ENCODE peak calls at places on chromosomes 1 and 21, in four cellular contexts. One of them, this sample, is unnamed.

GRCh38 chr21:37712204-37712934 is 203.9 kb downstream of the KCNJ6 start:
- DNase-seq in ovary: peak; percentile 27
- DNase-seq in heart left ventricle: peak; percentile 57
- DNase-seq in spleen: no peak
- DNase-seq in this sample: peak; percentile 22

GRCh38 chr1:220748091-220748934 is at the start of gene MTARC2:
- DNase-seq in ovary: peak; percentile 70
- DNase-seq in heart left ventricle: peak; percentile 89
- DNase-seq in spleen: peak; percentile 87
- DNase-seq in this sample: peak; percentile 71

GRCh38 chr1:101150676-101151075 is 86.1 kb upstream of the S1PR1 start:
- DNase-seq in ovary: no peak
- DNase-seq in heart left ventricle: no peak
- DNase-seq in spleen: no peak
- DNase-seq in this sample: no peak

GRCh38 chr1:161235957-161236775 is 1.8 kb downstream of the NR1I3 start:
- DNase-seq in ovary: no peak
- DNase-seq in heart left ventricle: no peak
- DNase-seq in spleen: no peak
- DNase-seq in this sample: no peak

GRCh38 chr1:2590233-2591141 is 3.9 kb downstream of the PRXL2B start:
- DNase-seq in ovary: no peak
- DNase-seq in heart left ventricle: no peak
- DNase-seq in spleen: peak; percentile 75
- DNase-seq in this sample: peak; percentile 48

GRCh38 chr1:55064071-55064581 is 24.8 kb downstream of the PCSK9 start:
- DNase-seq in ovary: no peak
- DNase-seq in heart left ventricle: no peak
- DNase-seq in spleen: peak; percentile 58
- DNase-seq in this sample: no peak

GRCh38 chr1:240312872-240313271 is 221.2 kb downstream of the FMN2 start:
- DNase-seq in ovary: no peak
- DNase-seq in heart left ventricle: no peak
- DNase-seq in spleen: no peak
- DNase-seq in this sample: no peak

GRCh38 chr21:44428281-44428942 is 26.9 kb upstream of the LRRC3 start:
- DNase-seq in ovary: no peak
- DNase-seq in heart left ventricle: no peak
- DNase-seq in spleen: peak; percentile 75
- DNase-seq in this sample: no peak

GRCh38 chr1:10835423-10836421 is 39.3 kb upstream of the CASZ1 start:
- DNase-seq in ovary: no peak
- DNase-seq in heart left ventricle: peak; percentile 41
- DNase-seq in spleen: no peak
- DNase-seq in this sample: no peak

GRCh38 chr1:221117133-221117532 is 237.9 kb downstream of the HLX start:
- DNase-seq in ovary: no peak
- DNase-seq in heart left ventricle: no peak
- DNase-seq in spleen: no peak
- DNase-seq in this sample: no peak

GRCh38 chr1:9909222-9910046 is 635 bp downstream of the CTNNBIP1 start:
- DNase-seq in ovary: peak; percentile 36
- DNase-seq in heart left ventricle: peak; percentile 19
- DNase-seq in spleen: peak; percentile 93
- DNase-seq in this sample: no peak

DNA sequence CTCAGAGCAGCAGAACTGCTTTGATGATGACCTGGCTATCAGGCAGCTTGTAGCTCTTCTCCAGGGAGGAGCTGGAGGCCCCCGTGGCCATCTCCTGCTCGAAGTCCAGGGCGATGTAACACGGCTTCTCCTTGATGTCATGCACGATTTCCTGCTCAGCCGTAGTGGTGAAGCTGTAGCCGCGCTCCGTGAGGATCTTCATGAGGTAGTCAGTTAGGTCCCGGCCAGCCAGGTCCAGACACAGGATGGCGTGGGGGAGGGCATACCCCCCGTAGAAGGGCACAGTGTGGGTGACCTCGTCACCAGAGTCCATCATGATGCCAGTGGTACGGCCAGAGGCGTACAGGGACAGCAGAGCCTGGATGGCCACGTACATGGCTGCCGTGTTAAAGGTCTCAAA is 18.3 kb upstream of the TP53BP2 start:
- DNase-seq in ovary: no peak
- DNase-seq in heart left ventricle: no peak
- DNase-seq in spleen: no peak
- DNase-seq in this sample: no peak
- H3K4me1 ChIP-seq in ovary: no peaks in the 10 kb centered on the region
- H3K4me1 ChIP-seq in heart left ventricle: no peaks in the 10 kb centered on the region
- H3K4me1 ChIP-seq in spleen: no peaks in the 10 kb centered on the region
- H3K4me1 ChIP-seq in this sample: no peaks in the 10 kb centered on the region

DNA sequence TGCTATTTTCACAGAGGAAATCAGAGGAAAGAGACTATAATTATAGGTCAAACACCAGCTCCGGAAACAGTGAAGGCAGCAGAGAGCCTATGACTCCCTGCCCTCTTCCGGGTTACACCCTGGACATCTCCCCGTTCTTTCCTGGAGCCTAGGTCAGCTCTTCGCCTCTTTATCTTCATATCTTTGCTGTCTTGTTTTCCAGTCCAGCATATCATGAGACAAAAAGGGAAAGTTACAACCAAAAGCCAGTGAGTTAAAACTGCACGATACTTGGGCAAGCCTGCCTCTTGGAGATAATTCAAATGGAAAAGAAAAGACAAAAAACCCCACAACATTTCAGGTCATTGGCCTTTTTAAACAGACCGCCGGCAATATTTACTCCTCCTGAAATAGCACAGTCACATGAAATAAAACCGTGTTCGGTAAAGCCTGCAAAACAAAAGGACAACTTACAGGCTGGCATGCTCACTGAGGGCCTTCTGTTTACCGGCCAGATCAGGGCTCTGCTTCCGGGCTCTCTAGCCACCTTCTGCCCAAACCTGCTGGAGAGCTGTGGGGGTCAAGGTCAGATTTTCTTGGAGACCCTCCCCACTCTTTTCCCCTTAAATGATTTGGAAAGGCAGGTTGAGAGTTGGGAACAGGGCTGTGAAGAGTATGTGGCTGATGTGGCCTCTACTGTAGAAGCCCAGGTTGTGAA is 42.8 kb upstream of the PPP2R5A start:
- DNase-seq in ovary: no peak
- DNase-seq in heart left ventricle: peak; percentile 48
- DNase-seq in spleen: no peak
- DNase-seq in this sample: no peak
- TF ChIP-seq POLR2A in ovary: no peak
- TF ChIP-seq POLR2A in heart left ventricle: no peak
- TF ChIP-seq POLR2A in spleen: no peak
- TF ChIP-seq POLR2A in this sample: no peak

DNA sequence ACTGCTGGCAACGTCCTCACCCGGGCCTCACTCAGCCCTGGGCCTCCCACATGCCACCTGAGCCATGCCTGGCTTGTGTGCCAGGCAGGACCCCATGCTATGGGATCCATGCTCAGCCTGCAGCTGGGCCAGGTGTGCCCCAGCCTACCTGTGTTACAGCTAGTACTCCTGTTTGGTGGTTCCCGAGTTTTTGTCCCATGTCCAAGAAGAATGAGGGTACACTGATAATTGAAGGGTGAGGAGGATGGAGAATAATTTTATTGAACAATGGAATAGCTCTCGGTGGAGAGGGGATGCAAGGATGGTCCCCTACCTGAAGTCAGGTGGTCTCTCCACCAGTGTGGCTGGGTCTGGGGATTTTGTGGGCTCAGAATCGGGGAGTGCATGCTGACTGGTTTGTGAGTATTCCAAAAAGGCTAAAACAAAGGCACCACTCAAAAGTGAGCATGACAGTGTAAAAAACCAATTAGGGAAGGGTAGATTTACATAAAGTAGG is 137.9 kb downstream of the TNFSF18 start:
- DNase-seq in ovary: no peak
- DNase-seq in heart left ventricle: no peak
- DNase-seq in spleen: no peak
- DNase-seq in this sample: no peak
- H3K4me1 ChIP-seq in ovary: no peaks in the 10 kb centered on the region
- H3K4me1 ChIP-seq in heart left ventricle: no peaks in the 10 kb centered on the region
- H3K4me1 ChIP-seq in spleen: no peaks in the 10 kb centered on the region
- H3K4me1 ChIP-seq in this sample: no peaks in the 10 kb centered on the region

GRCh38 chr1:77683142-77683835 is 831 bp upstream of the ZZZ3 start:
- DNase-seq in ovary: peak; percentile 91
- DNase-seq in heart left ventricle: peak; percentile 94
- DNase-seq in spleen: peak; percentile 99
- DNase-seq in this sample: peak; percentile 88
- TF ChIP-seq POLR2A in ovary: peak; percentile 31
- TF ChIP-seq POLR2A in heart left ventricle: no peak
- TF ChIP-seq POLR2A in spleen: no peak
- TF ChIP-seq POLR2A in this sample: no peak

GRCh38 chr1:226635456-226635941 is 86.9 kb downstream of the STUM start:
- DNase-seq in ovary: peak; percentile 15
- DNase-seq in heart left ventricle: no peak
- DNase-seq in spleen: peak; percentile 73
- DNase-seq in this sample: peak; percentile 37
- H3K4me1 ChIP-seq in ovary: peaks cover 4% of the 10 kb centered on the region
- H3K4me1 ChIP-seq in heart left ventricle: peaks cover 32% of the 10 kb centered on the region
- H3K4me1 ChIP-seq in spleen: peaks cover 19% of the 10 kb centered on the region
- H3K4me1 ChIP-seq in this sample: no peaks in the 10 kb centered on the region

GRCh38 chr1:84996846-84997666 is at the start of gene MCOLN2:
- DNase-seq in ovary: no peak
- DNase-seq in heart left ventricle: peak; percentile 12
- DNase-seq in spleen: peak; percentile 89
- DNase-seq in this sample: no peak
- TF ChIP-seq POLR2A in ovary: no peak
- TF ChIP-seq POLR2A in heart left ventricle: no peak
- TF ChIP-seq POLR2A in spleen: no peak
- TF ChIP-seq POLR2A in this sample: no peak

GRCh38 chr1:244450597-244451538 is 841 bp downstream of the ADSS2 start:
- DNase-seq in ovary: peak; percentile 66
- DNase-seq in heart left ventricle: peak; percentile 56
- DNase-seq in spleen: peak; percentile 93
- DNase-seq in this sample: peak; percentile 56

GRCh38 chr1:244451951-244452795 is 464 bp upstream of the ADSS2 start:
- DNase-seq in ovary: peak; percentile 99
- DNase-seq in heart left ventricle: peak; percentile 100
- DNase-seq in spleen: peak; percentile 100
- DNase-seq in this sample: peak; percentile 99

GRCh38 chr1:244448279-244449036 is 3.3 kb downstream of the ADSS2 start:
- DNase-seq in ovary: no peak
- DNase-seq in heart left ventricle: no peak
- DNase-seq in spleen: no peak
- DNase-seq in this sample: no peak

GRCh38 chr1:244451539-244451950 is at the start of gene ADSS2:
- DNase-seq in ovary: no peak
- DNase-seq in heart left ventricle: no peak
- DNase-seq in spleen: no peak
- DNase-seq in this sample: no peak

GRCh38 chr1:244449936-244450508 is 1.7 kb downstream of the ADSS2 start:
- DNase-seq in ovary: no peak
- DNase-seq in heart left ventricle: no peak
- DNase-seq in spleen: no peak
- DNase-seq in this sample: no peak
- H3K4me1 ChIP-seq in ovary: peaks cover 6% of the 10 kb centered on the region
- H3K4me1 ChIP-seq in heart left ventricle: peaks cover 25% of the 10 kb centered on the region
- H3K4me1 ChIP-seq in spleen: peaks cover 41% of the 10 kb centered on the region
- H3K4me1 ChIP-seq in this sample: peaks cover 12% of the 10 kb centered on the region

GRCh38 chr1:197902454-197903195 is at the start of gene C1orf53:
- DNase-seq in ovary: peak; percentile 83
- DNase-seq in heart left ventricle: peak; percentile 80
- DNase-seq in spleen: peak; percentile 96
- DNase-seq in this sample: peak; percentile 60
- TF ChIP-seq POLR2A in ovary: peak; percentile 36
- TF ChIP-seq POLR2A in heart left ventricle: no peak
- TF ChIP-seq POLR2A in spleen: no peak
- TF ChIP-seq POLR2A in this sample: no peak

GRCh38 chr1:116501870-116502244 is 69.0 kb downstream of the CD58 start:
- DNase-seq in ovary: no peak
- DNase-seq in heart left ventricle: no peak
- DNase-seq in spleen: no peak
- DNase-seq in this sample: no peak

GRCh38 chr1:116503535-116504307 is 67.1 kb downstream of the CD58 start:
- DNase-seq in ovary: no peak
- DNase-seq in heart left ventricle: no peak
- DNase-seq in spleen: peak; percentile 88
- DNase-seq in this sample: no peak

GRCh38 chr1:116502915-116503314 is 67.9 kb downstream of the CD58 start:
- DNase-seq in ovary: no peak
- DNase-seq in heart left ventricle: no peak
- DNase-seq in spleen: no peak
- DNase-seq in this sample: no peak

GRCh38 chr1:116506132-116507004 is 64.5 kb downstream of the CD58 start:
- DNase-seq in ovary: no peak
- DNase-seq in heart left ventricle: no peak
- DNase-seq in spleen: no peak
- DNase-seq in this sample: no peak

DNA sequence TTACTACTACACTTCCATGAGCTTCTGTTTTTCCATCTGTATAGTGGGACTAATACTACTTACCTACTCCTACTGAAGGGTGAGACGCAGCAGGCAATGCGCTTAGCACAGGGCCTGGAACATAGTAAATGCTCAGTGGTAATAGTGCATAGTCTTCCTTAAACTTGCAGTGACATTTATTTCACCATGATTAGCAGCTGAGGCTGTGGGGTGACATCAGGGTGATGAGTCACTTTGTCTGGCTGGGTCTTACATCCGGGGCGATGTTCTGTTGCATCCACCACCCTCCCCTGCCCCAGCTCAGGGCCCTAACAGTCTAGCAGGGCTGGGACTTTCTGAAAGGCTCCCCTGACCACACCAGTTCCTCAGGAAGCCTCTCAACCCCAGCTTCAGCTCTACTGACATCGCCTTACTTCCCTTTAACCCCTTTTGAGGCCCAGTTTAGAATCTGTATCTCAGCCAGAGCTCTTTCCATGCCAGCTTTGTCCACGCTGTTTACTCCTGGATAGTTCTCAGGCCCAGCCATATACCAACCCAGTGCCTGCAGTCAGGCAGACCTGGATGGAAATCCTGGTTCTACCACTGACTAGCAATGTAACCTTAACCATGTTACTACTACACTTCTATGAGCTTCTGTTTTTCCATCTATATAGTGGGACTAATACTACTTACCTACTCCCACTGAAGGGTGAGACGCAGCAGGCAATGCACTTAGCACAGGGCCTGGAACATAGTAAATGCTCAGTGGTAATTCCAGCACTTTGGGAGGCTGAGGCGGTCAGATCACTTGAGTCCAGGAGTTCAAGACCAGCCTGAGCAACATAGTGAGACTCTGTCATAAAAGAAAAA is 66.3 kb downstream of the CD58 start:
- DNase-seq in ovary: no peak
- DNase-seq in heart left ventricle: peak; percentile 60
- DNase-seq in spleen: peak; percentile 94
- DNase-seq in this sample: no peak
- H3K4me1 ChIP-seq in ovary: no peaks in the 10 kb centered on the region
- H3K4me1 ChIP-seq in heart left ventricle: peaks cover 38% of the 10 kb centered on the region
- H3K4me1 ChIP-seq in spleen: peaks cover 4% of the 10 kb centered on the region
- H3K4me1 ChIP-seq in this sample: peaks cover 3% of the 10 kb centered on the region

This sample was measured in breast epithelium.